ENCODE peak calls at places on chromosomes 12 and 14, in eight cellular contexts. R, V, L, N, J, Q, O and P are unnamed samples.

GRCh38 chr14:51188566-51189185 is 51.4 kb upstream of the TMX1 start:
- DNase-seq in R (no peak), V (peak), L (no peak), N (peak), J (peak), Q (peak), O (no peak), P (no peak)

GRCh38 chr12:68425998-68426397 is 93.8 kb upstream of the MDM1 start:
- DNase-seq in R (no peak), V (peak), L (no peak), N (peak), J (peak), Q (peak), O (no peak), P (no peak)

GRCh38 chr14:104264495-104265265 is 126.3 kb downstream of the KIF26A start:
- DNase-seq in R (no peak), V (no peak), L (no peak), N (no peak), J (no peak), Q (no peak), O (no peak), P (no peak)

GRCh38 chr12:102824218-102824835 is 92.7 kb downstream of the PAH start:
- DNase-seq in R (no peak), V (peak), L (no peak), N (no peak), J (no peak), Q (peak), O (no peak), P (peak)

GRCh38 chr12:54412786-54413185 is 6.3 kb downstream of the ITGA5 start:
- DNase-seq in R (no peak), V (no peak), L (no peak), N (no peak), J (no peak), Q (no peak), O (no peak), P (no peak)

GRCh38 chr12:60387356-60387755 is 791.5 kb downstream of the SLC16A7 start:
- DNase-seq in R (no peak), V (no peak), L (no peak), N (no peak), J (no peak), Q (no peak), O (no peak), P (no peak)

GRCh38 chr14:60648934-60649814 is at the start of gene SIX1:
- DNase-seq in R (no peak), V (peak), L (peak), N (peak), J (peak), Q (peak), O (no peak), P (peak)

GRCh38 chr14:26828741-26829140 is 230.9 kb upstream of the NOVA1 start:
- DNase-seq in R (no peak), V (no peak), L (no peak), N (no peak), J (no peak), Q (no peak), O (no peak), P (no peak)

GRCh38 chr12:100234591-100235304 is 32.1 kb downstream of the DEPDC4 start:
- DNase-seq in R (no peak), V (peak), L (no peak), N (peak), J (no peak), Q (peak), O (no peak), P (no peak)

GRCh38 chr14:50230601-50231474 is 540 bp downstream of the SOS2 start:
- DNase-seq in R (peak), V (peak), L (peak), N (peak), J (no peak), Q (peak), O (peak), P (peak)

GRCh38 chr12:106128526-106129430 is 10.0 kb downstream of the NUAK1 start:
- DNase-seq in R (no peak), V (no peak), L (no peak), N (no peak), J (no peak), Q (no peak), O (no peak), P (no peak)

GRCh38 chr12:47591795-47592194 is 114.0 kb downstream of the RPAP3 start:
- DNase-seq in R (no peak), V (no peak), L (no peak), N (no peak), J (no peak), Q (no peak), O (no peak), P (no peak)

GRCh38 chr12:93968928-93969327 is 179.4 kb upstream of the PLXNC1 start:
- DNase-seq in R (no peak), V (no peak), L (no peak), N (no peak), J (no peak), Q (no peak), O (no peak), P (no peak)

GRCh38 chr12:93707836-93708235 is 30.7 kb downstream of the CRADD start:
- DNase-seq in R (no peak), V (peak), L (no peak), N (no peak), J (no peak), Q (no peak), O (no peak), P (no peak)

GRCh38 chr12:106586803-106587684 is 4.2 kb downstream of the RFX4 start:
- DNase-seq in R (no peak), V (no peak), L (no peak), N (no peak), J (no peak), Q (no peak), O (no peak), P (no peak)

GRCh38 chr14:29536886-29537511 is 390.6 kb downstream of the PRKD1 start:
- DNase-seq in R (no peak), V (peak), L (no peak), N (peak), J (no peak), Q (peak), O (no peak), P (no peak)

GRCh38 chr14:75826599-75826998 is 155.2 kb downstream of the TGFB3 start:
- DNase-seq in R (no peak), V (peak), L (no peak), N (peak), J (no peak), Q (no peak), O (no peak), P (no peak)

GRCh38 chr12:113190761-113191160 is 5.2 kb downstream of the RITA1 start:
- DNase-seq in R (no peak), V (peak), L (no peak), N (peak), J (no peak), Q (peak), O (no peak), P (no peak)

GRCh38 chr12:74581439-74581838 is 43.8 kb downstream of the ATXN7L3B start:
- DNase-seq in R (no peak), V (no peak), L (no peak), N (no peak), J (no peak), Q (no peak), O (no peak), P (no peak)
- H3K4me3 ChIP-seq in R (no peak), V (no peak), L (no peak), N (no peak), J (no peak), Q (no peak), O (no peak), P (no peak)

GRCh38 chr12:19757317-19757877 is 318.1 kb downstream of the AEBP2 start:
- DNase-seq in R (no peak), V (peak), L (no peak), N (peak), J (no peak), Q (peak), O (no peak), P (no peak)
- TF ChIP-seq CTCF in R (no peak), V (peak), L (peak), N (peak), J (peak), Q (peak), O (peak), P (peak)

GRCh38 chr14:22526210-22526609 is 62.8 kb downstream of the DAD1 start:
- DNase-seq in R (no peak), V (no peak), L (no peak), N (no peak), J (no peak), Q (no peak), O (no peak), P (no peak)
- H3K4me3 ChIP-seq in R (no peak), V (no peak), L (no peak), N (no peak), J (no peak), Q (no peak), O (no peak), P (no peak)

GRCh38 chr14:55411426-55412389 is at the start of gene ATG14:
- DNase-seq in R (no peak), V (peak), L (peak), N (peak), J (no peak), Q (peak), O (peak), P (peak)
- TF ChIP-seq CTCF in R (no peak), V (no peak), L (no peak), N (no peak), J (no peak), Q (no peak), O (no peak), P (no peak)